ENCODE peak calls at places on chromosomes 16 and 17, in four cellular contexts. P is PC-3; U is fibroblast of lung; R is CD8-positive, alpha-beta T cell. N is an unnamed sample.

GRCh38 chr17:51487947-51488346 is 227.6 kb downstream of the UTP18 start:
- DNase-seq in P (peak), U (no peak), R (peak), N (no peak)

GRCh38 chr16:23700509-23700908 is 12.5 kb downstream of the ERN2 start:
- DNase-seq in P (no peak), U (no peak), R (no peak), N (no peak)

GRCh38 chr16:19521471-19522368 is at the start of gene GDE1:
- DNase-seq in P (peak), U (peak), R (peak), N (peak)

GRCh38 chr17:62650587-62650986 is 23.1 kb downstream of the MRC2 start:
- DNase-seq in P (no peak), U (no peak), R (no peak), N (no peak)

GRCh38 chr16:9713907-9714306 is 468.3 kb downstream of the GRIN2A start:
- DNase-seq in P (no peak), U (no peak), R (no peak), N (no peak)

GRCh38 chr17:46841561-46842379 is 9.6 kb upstream of the WNT9B start:
- DNase-seq in P (peak), U (no peak), R (no peak), N (no peak)

GRCh38 chr17:68195667-68196393 is 52.0 kb upstream of the AMZ2 start:
- DNase-seq in P (peak), U (no peak), R (no peak), N (no peak)

GRCh38 chr17:30922235-30922993 is 669 bp downstream of the ADAP2 start:
- DNase-seq in P (no peak), U (no peak), R (no peak), N (no peak)

GRCh38 chr16:66486773-66487579 is 59.9 kb downstream of the BEAN1 start:
- DNase-seq in P (peak), U (peak), R (no peak), N (peak)

DNA sequence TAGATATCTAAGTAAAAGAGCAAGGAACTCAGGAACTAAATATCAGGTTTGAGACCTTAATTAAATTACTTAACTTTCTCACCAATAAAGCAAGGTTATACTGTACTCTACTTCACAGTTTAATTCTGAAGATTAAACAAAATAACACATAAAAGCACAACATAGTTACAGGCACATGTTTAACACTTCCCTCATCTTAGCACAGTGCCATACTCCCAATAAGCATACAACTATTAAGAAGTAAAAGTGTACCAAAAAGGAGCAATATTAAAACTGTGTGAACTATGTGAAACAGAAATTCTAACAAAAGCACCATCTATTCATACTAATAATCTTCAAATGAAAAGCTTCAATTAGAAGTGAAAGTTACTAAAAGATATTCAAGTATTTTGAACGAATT is 2.2 kb downstream of the APPBP2 start:
- DNase-seq in P (no peak), U (no peak), R (no peak), N (no peak)
- H3K4me3 ChIP-seq in P (peak), U (peak), R (peak), N (peak)

GRCh38 chr17:64507418-64507766 is 615 bp downstream of the CEP95 start:
- DNase-seq in P (peak), U (peak), R (no peak), N (peak)
- TF ChIP-seq CTCF in P (peak), U (peak), R (peak), N (peak)

DNA sequence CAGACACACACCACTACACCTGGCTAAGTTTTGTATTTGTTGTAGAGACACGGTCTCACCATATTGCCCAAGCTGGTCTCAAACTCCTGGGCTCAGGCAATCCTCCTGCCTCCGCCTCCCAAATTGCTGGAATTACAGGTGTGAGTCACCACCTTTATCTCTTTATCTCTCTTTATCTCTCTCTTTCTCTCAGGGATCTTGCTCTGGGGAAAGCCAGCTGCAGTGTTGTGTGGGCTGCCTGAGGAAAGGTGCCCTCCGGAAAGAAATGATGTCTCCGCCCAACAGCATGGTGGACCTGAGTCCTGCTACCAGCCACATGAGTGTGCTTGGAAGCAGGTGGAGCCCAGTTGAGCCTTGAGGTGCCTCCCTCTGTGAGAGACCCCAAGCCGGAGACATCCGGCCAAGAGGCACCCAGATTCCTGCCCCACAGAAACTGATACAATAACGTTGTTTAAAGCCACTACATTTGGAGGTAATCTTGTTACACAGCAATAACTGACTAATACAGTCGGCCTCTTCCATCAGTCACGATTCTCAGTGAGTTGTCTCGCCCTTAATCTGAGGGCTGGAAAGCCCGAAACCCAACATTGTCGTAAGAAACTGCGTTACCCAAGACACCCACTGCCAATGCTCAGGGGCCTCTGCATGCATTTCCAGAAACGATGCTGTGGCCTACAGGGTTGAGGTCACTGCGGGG is 68.0 kb upstream of the RPH3AL start:
- DNase-seq in P (no peak), U (no peak), R (no peak), N (no peak)
- H3K4me3 ChIP-seq in P (no peak), U (no peak), R (no peak), N (no peak)

GRCh38 chr17:35086164-35086563 is 22.7 kb upstream of the RFFL start:
- DNase-seq in P (no peak), U (no peak), R (no peak), N (no peak)

GRCh38 chr17:35088911-35089845 is 25.7 kb upstream of the RFFL start:
- DNase-seq in P (peak), U (peak), R (peak), N (peak)

GRCh38 chr17:35088647-35088910 is 25.1 kb upstream of the RFFL start:
- DNase-seq in P (no peak), U (no peak), R (no peak), N (no peak)

GRCh38 chr17:35086931-35087573 is 23.5 kb upstream of the RFFL start:
- DNase-seq in P (peak), U (no peak), R (no peak), N (no peak)

GRCh38 chr17:35087731-35088646 is 24.5 kb upstream of the RFFL start:
- DNase-seq in P (peak), U (peak), R (peak), N (peak)
- TF ChIP-seq CTCF in P (no peak), U (no peak), R (no peak), N (peak)

DNA sequence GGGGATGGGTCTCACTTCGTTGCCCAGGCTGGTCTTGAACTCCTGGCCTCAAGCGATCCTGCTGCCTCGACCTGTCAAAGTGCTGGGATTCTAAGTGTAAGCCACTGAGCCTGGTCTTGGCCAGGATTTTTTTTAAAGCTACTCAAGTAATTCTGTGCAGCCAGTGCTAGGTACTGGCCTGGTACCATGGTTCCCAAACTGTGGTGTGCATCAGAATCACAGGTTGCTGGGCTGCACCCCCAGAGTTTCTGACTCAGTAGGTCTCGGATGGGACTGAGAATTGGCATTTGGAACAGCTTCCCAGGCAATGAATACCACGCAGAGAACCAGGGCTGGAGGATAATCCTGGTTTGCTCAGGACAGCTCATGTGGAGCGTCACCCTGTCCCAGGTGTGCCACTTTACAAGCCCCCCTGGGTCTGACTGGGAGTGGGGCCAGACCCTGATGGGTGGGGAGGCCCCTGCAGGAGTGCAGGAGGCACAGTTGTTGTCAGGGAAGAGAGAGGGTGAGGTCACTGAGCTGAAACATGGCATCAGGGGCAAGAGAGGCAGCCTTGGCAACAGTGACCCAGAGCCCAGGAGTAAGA is 10.7 kb upstream of the MRPS23 start:
- DNase-seq in P (no peak), U (no peak), R (no peak), N (no peak)
- H3K4me3 ChIP-seq in P (no peak), U (no peak), R (no peak), N (no peak)

DNA sequence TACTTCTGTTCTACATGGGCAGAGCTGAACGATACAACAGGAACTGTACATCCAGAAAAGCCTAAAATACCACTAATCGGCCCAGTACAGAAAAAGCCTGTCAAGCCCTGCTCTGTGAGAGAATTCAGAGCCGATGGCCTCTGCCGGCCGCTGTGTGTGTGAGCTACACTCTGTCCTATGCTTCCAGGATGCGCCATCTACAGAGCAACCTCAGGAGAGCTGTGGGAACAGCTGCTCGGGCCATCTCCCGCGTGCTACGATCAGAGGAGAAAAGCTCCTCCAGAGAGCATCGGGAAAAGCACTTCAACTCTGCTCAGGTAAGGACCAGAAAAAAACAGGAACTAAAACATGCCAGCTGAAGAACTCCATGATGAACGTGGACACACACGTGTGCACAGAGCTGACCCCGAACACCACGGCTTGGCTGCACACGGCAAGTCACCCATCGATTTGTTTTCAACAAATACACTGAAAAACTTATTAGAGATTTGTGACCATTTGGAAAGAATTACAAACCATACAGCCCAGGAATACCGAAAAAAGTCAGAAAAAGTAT is 115.9 kb downstream of the ANKRD11 start:
- DNase-seq in P (peak), U (peak), R (no peak), N (no peak)
- TF ChIP-seq CTCF in P (peak), U (no peak), R (no peak), N (no peak)

DNA sequence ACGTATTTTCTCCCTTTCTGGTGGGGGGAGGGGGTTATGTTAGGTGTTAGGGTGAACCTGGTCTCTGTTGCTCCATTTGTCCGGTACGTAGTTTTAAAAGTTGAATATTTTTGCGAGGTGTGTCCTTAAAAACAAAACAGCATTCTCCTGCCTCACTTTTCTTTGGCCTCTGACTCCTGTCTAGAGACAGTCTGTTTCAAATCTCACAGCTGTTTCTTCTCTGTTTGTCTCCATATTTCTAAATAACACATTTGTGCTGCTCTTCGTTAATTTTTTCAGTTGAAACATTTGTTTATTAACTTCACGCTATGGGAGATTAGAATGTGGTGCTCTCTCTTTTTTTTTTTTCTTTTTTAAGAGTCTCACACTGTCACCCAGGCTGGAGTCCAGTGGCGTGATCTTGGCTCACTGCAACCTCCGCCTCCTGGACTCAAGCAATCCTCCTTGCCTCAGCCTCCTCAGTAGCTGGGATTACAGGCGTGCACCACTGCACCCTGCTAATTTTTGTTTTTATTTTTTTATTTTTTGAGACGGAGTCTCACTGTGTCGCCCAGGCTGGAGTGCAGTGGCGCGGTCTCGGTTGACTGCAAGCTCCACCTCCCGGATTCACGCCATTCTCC is 31.7 kb downstream of the RPA1 start:
- DNase-seq in P (no peak), U (no peak), R (no peak), N (no peak)
- H3K4me3 ChIP-seq in P (no peak), U (no peak), R (no peak), N (no peak)

N was measured in fibroblast of the aortic adventitia.